ENCODE peak calls at places on chromosomes 5 and 9, in nine cellular contexts. T is aorta; Z is left colon; X is NCI-H1092 treated with DMSO at 0.1 percent for 48 hours; P is neural crest cell; J is kidney; Y is D341Med; O is effector memory CD8-positive, alpha-beta T cell; A is Right ventricle myocardium superior. C is an unnamed sample.

GRCh38 chr9:89528131-89528530 is 30.2 kb upstream of the SEMA4D start:
- DNase-seq in J (no peak), T (no peak), Y (no peak), P (no peak), Z (no peak), O (no peak), X (no peak), A (no peak), C (no peak)

GRCh38 chr9:128733256-128733655 is 9.3 kb upstream of the ZDHHC12 start:
- DNase-seq in P (peak), O (no peak), T (no peak), X (peak), Z (peak), A (peak), Y (peak), J (no peak), C (peak)

GRCh38 chr9:126818482-126818881 is 13.6 kb downstream of the ZBTB43 start:
- DNase-seq in Y (no peak), Z (no peak), O (no peak), A (no peak), X (no peak), J (no peak), T (no peak), P (no peak), C (no peak)

GRCh38 chr9:27440888-27441740 is 83.0 kb upstream of the IFNK start:
- DNase-seq in X (no peak), A (no peak), Z (no peak), O (no peak), P (no peak), J (no peak), T (no peak), Y (no peak), C (no peak)

GRCh38 chr9:105864248-105864898 is 170.0 kb downstream of the TMEM38B start:
- DNase-seq in Y (no peak), P (no peak), A (no peak), J (no peak), O (no peak), Z (no peak), T (no peak), X (no peak), C (no peak)

GRCh38 chr5:74974451-74975089 is 77.8 kb downstream of the GCNT4 start:
- DNase-seq in A (no peak), Y (no peak), Z (no peak), P (no peak), O (peak), X (no peak), T (no peak), J (no peak), C (no peak)

GRCh38 chr9:126337690-126338426 is 11.2 kb downstream of the MVB12B start:
- DNase-seq in X (no peak), A (no peak), J (no peak), O (no peak), P (peak), Z (no peak), Y (peak), T (no peak), C (no peak)

GRCh38 chr9:14321517-14322125 is 7.7 kb upstream of the NFIB start:
- DNase-seq in O (no peak), P (no peak), Z (no peak), Y (no peak), A (no peak), X (no peak), T (no peak), J (no peak), C (no peak)

GRCh38 chr5:116084231-116084630 is 594 bp upstream of the COMMD10 start:
- DNase-seq in T (no peak), A (peak), X (no peak), Y (peak), P (no peak), Z (peak), J (no peak), O (no peak), C (no peak)